ENCODE peak calls at places on chromosomes 11 and 22, in nine cellular contexts. F is HTR-8/SVneo; C is hypothalamus; L is Calu3; Y is kidney; K is fibroblast of lung; I is stomach; S is CD4-positive, CD25-positive, alpha-beta regulatory T cell; B is retina. Z is an unnamed sample.

GRCh38 chr22:43262990-43263644 is 76.2 kb upstream of the TTLL12 start:
- DNase-seq in C (no peak), Y (peak; percentile 85), K (peak; percentile 1), F (peak; percentile 38), S (no peak), B (no peak), I (peak; percentile 37), L (peak; percentile 64), Z (no peak)

GRCh38 chr11:33941637-33942160 is 49.8 kb upstream of the LMO2 start:
- DNase-seq in Y (no peak), L (no peak), S (no peak), K (no peak), C (no peak), F (no peak), I (no peak), B (no peak), Z (no peak)

GRCh38 chr22:17097062-17097461 is 12.3 kb downstream of the IL17RA start:
- DNase-seq in Y (no peak), K (no peak), C (no peak), I (no peak), F (no peak), L (no peak), S (no peak), B (no peak), Z (no peak)

GRCh38 chr11:130912552-130912951 is 3.7 kb downstream of the SNX19 start:
- DNase-seq in C (no peak), B (no peak), K (no peak), F (no peak), I (no peak), Y (no peak), S (no peak), L (no peak), Z (no peak)

GRCh38 chr11:101438126-101438525 is 145.7 kb downstream of the TRPC6 start:
- DNase-seq in B (no peak), L (no peak), F (no peak), C (no peak), S (no peak), K (no peak), Y (no peak), I (no peak), Z (peak; percentile 37)

GRCh38 chr11:69088676-69089146 is 40.0 kb downstream of the TPCN2 start:
- DNase-seq in K (peak; percentile 82), L (peak; percentile 83), I (peak; percentile 77), C (peak; percentile 8), S (peak; percentile 26), B (peak; percentile 81), Y (peak; percentile 63), F (peak; percentile 94), Z (peak; percentile 61)

GRCh38 chr11:9757809-9758675 is 94.2 kb downstream of the SWAP70 start:
- DNase-seq in C (peak; percentile 48), S (peak; percentile 91), K (peak; percentile 73), F (peak; percentile 86), I (peak; percentile 88), L (peak; percentile 87), B (peak; percentile 88), Y (peak; percentile 97), Z (peak; percentile 71)

GRCh38 chr11:15580056-15580774 is 465.5 kb downstream of the INSC start:
- DNase-seq in L (no peak), C (no peak), K (no peak), Y (no peak), I (no peak), F (no peak), S (no peak), B (no peak), Z (no peak)

GRCh38 chr22:30611197-30611596 is 4.2 kb downstream of the TCN2 start:
- DNase-seq in C (no peak), I (no peak), S (no peak), L (no peak), F (no peak), K (no peak), B (no peak), Y (no peak), Z (no peak)

GRCh38 chr22:47065756-47066615 is 303.5 kb downstream of the TBC1D22A start:
- DNase-seq in K (peak; percentile 30), C (no peak), I (peak; percentile 28), L (no peak), B (no peak), Y (no peak), S (no peak), F (no peak), Z (no peak)

GRCh38 chr11:74847895-74848294 is 99.2 kb downstream of the RNF169 start:
- DNase-seq in S (no peak), I (no peak), Y (no peak), B (no peak), F (no peak), L (no peak), C (no peak), K (no peak), Z (no peak)

GRCh38 chr11:66429983-66430602 is 8.6 kb downstream of the MRPL11 start:
- DNase-seq in F (peak; percentile 87), C (peak; percentile 16), I (peak; percentile 80), L (peak; percentile 79), B (peak; percentile 80), S (peak; percentile 46), K (peak; percentile 77), Y (peak; percentile 81), Z (peak; percentile 63)

GRCh38 chr11:11620251-11620965 is 1.4 kb downstream of the GALNT18 start:
- DNase-seq in B (peak; percentile 83), L (peak; percentile 62), I (peak; percentile 40), C (no peak), S (no peak), Y (peak; percentile 91), K (peak; percentile 27), F (no peak), Z (no peak)

GRCh38 chr22:34851918-34852662 is 213.9 kb upstream of the ISX start:
- DNase-seq in Y (no peak), I (no peak), C (no peak), L (no peak), S (no peak), B (no peak), F (no peak), K (no peak), Z (no peak)

GRCh38 chr11:35166369-35167360 is 27.7 kb downstream of the CD44 start:
- DNase-seq in B (no peak), S (no peak), C (peak; percentile 50), K (peak; percentile 51), L (peak; percentile 85), Y (peak; percentile 68), F (peak; percentile 76), I (no peak), Z (peak; percentile 94)

GRCh38 chr22:41782316-41782715 is 18.2 kb upstream of the CCDC134 start:
- DNase-seq in I (no peak), Y (no peak), L (no peak), S (no peak), B (no peak), F (no peak), K (no peak), C (no peak), Z (no peak)

GRCh38 chr11:118892515-118892914 is 8.8 kb downstream of the CXCR5 start:
- DNase-seq in C (no peak), S (peak; percentile 53), L (no peak), B (no peak), Y (peak; percentile 64), K (no peak), I (no peak), F (no peak), Z (no peak)

GRCh38 chr11:35367491-35367890 is 51.9 kb downstream of the SLC1A2 start:
- DNase-seq in L (no peak), K (peak; percentile 88), I (no peak), S (no peak), C (no peak), B (no peak), F (peak; percentile 34), Y (no peak), Z (peak; percentile 46)

GRCh38 chr11:65767406-65767805 is 13.4 kb downstream of the AP5B1 start:
- DNase-seq in Y (no peak), S (no peak), C (no peak), I (no peak), F (no peak), L (no peak), B (no peak), K (peak; percentile 59), Z (peak; percentile 72)

GRCh38 chr11:123363556-123363955 is 66.5 kb upstream of the GRAMD1B start:
- DNase-seq in K (no peak), C (no peak), L (no peak), F (no peak), I (no peak), B (no peak), S (no peak), Y (no peak), Z (no peak)